ENCODE peak calls at places on chromosomes 1 and 21, in seven cellular contexts. One of them, this sample, is unnamed.

GRCh38 chr1:237799762-237800474 is 90.8 kb downstream of the ZP4 start:
- DNase-seq in K562: peak
- DNase-seq in HepG2: peak
- DNase-seq in H1: peak
- DNase-seq in GM12878: peak
- DNase-seq in SK-N-SH: peak
- DNase-seq in HCT116: no peak
- DNase-seq in this sample: no peak

GRCh38 chr1:178544531-178544930 is 31.6 kb downstream of the TEX35 start:
- DNase-seq in SK-N-SH: no peak
- DNase-seq in HCT116: no peak
- DNase-seq in HepG2: no peak
- DNase-seq in K562: no peak
- DNase-seq in GM12878: no peak
- DNase-seq in H1: no peak
- DNase-seq in this sample: no peak

GRCh38 chr1:155507960-155508359 is 54.6 kb downstream of the ASH1L start:
- DNase-seq in H1: no peak
- DNase-seq in HepG2: no peak
- DNase-seq in K562: no peak
- DNase-seq in GM12878: no peak
- DNase-seq in SK-N-SH: no peak
- DNase-seq in HCT116: no peak
- DNase-seq in this sample: no peak

GRCh38 chr1:57966751-57967406 is 543.0 kb upstream of the DAB1 start:
- DNase-seq in HepG2: no peak
- DNase-seq in HCT116: no peak
- DNase-seq in SK-N-SH: no peak
- DNase-seq in K562: no peak
- DNase-seq in H1: peak
- DNase-seq in GM12878: no peak
- DNase-seq in this sample: no peak

GRCh38 chr1:111199881-111200801 is at the start of gene DENND2D:
- DNase-seq in HepG2: no peak
- DNase-seq in K562: no peak
- DNase-seq in H1: no peak
- DNase-seq in SK-N-SH: no peak
- DNase-seq in GM12878: peak
- DNase-seq in HCT116: no peak
- DNase-seq in this sample: no peak

GRCh38 chr1:50750021-50750619 is 209.9 kb downstream of the FAF1 start:
- DNase-seq in HepG2: peak
- DNase-seq in GM12878: no peak
- DNase-seq in HCT116: peak
- DNase-seq in SK-N-SH: peak
- DNase-seq in K562: peak
- DNase-seq in H1: no peak
- DNase-seq in this sample: no peak

GRCh38 chr1:905071-905749 is 18.5 kb upstream of the SAMD11 start:
- DNase-seq in SK-N-SH: peak
- DNase-seq in H1: peak
- DNase-seq in HCT116: no peak
- DNase-seq in K562: peak
- DNase-seq in GM12878: no peak
- DNase-seq in HepG2: no peak
- DNase-seq in this sample: no peak

GRCh38 chr21:38434913-38435533 is 63.3 kb downstream of the ERG start:
- DNase-seq in K562: no peak
- DNase-seq in GM12878: no peak
- DNase-seq in H1: no peak
- DNase-seq in HepG2: no peak
- DNase-seq in HCT116: no peak
- DNase-seq in SK-N-SH: no peak
- DNase-seq in this sample: no peak

GRCh38 chr21:37915941-37916794 is at the start of gene KCNJ6:
- DNase-seq in HepG2: no peak
- DNase-seq in GM12878: no peak
- DNase-seq in SK-N-SH: peak
- DNase-seq in K562: peak
- DNase-seq in HCT116: no peak
- DNase-seq in H1: peak
- DNase-seq in this sample: no peak

GRCh38 chr1:79090985-79091384 is 84.5 kb upstream of the ADGRL4 start:
- DNase-seq in GM12878: no peak
- DNase-seq in HepG2: no peak
- DNase-seq in H1: no peak
- DNase-seq in HCT116: no peak
- DNase-seq in K562: no peak
- DNase-seq in SK-N-SH: no peak
- DNase-seq in this sample: no peak

GRCh38 chr1:248802454-248802853 is 23.3 kb downstream of the SH3BP5L start:
- DNase-seq in K562: no peak
- DNase-seq in HCT116: no peak
- DNase-seq in HepG2: no peak
- DNase-seq in GM12878: no peak
- DNase-seq in H1: no peak
- DNase-seq in SK-N-SH: no peak
- DNase-seq in this sample: no peak

GRCh38 chr1:204155881-204156280 is 4.0 kb upstream of the ETNK2 start:
- DNase-seq in K562: no peak
- DNase-seq in HepG2: no peak
- DNase-seq in HCT116: no peak
- DNase-seq in H1: no peak
- DNase-seq in SK-N-SH: no peak
- DNase-seq in GM12878: no peak
- DNase-seq in this sample: no peak

GRCh38 chr1:202184750-202185460 is 8.7 kb upstream of the LGR6 start:
- DNase-seq in H1: peak
- DNase-seq in K562: peak
- DNase-seq in HCT116: peak
- DNase-seq in HepG2: peak
- DNase-seq in GM12878: no peak
- DNase-seq in SK-N-SH: peak
- DNase-seq in this sample: peak

GRCh38 chr1:84164567-84165021 is 20.5 kb downstream of the PRKACB start:
- DNase-seq in HepG2: no peak
- DNase-seq in HCT116: no peak
- DNase-seq in H1: no peak
- DNase-seq in SK-N-SH: peak
- DNase-seq in K562: no peak
- DNase-seq in GM12878: no peak
- DNase-seq in this sample: no peak

GRCh38 chr1:45325816-45326506 is 734 bp upstream of the HPDL start:
- DNase-seq in K562: peak
- DNase-seq in HepG2: no peak
- DNase-seq in SK-N-SH: peak
- DNase-seq in GM12878: no peak
- DNase-seq in H1: no peak
- DNase-seq in HCT116: no peak
- DNase-seq in this sample: no peak

GRCh38 chr1:207321045-207321789 is at the start of gene CD55:
- DNase-seq in GM12878: peak
- DNase-seq in K562: peak
- DNase-seq in SK-N-SH: peak
- DNase-seq in HCT116: peak
- DNase-seq in H1: peak
- DNase-seq in HepG2: peak
- DNase-seq in this sample: peak
- TF ChIP-seq CTCF in GM12878: peak
- TF ChIP-seq CTCF in K562: peak
- TF ChIP-seq CTCF in SK-N-SH: peak
- TF ChIP-seq CTCF in HCT116: no peak
- TF ChIP-seq CTCF in H1: peak
- TF ChIP-seq CTCF in HepG2: peak
- TF ChIP-seq CTCF in this sample: peak

GRCh38 chr1:97073936-97074335 is 352.4 kb downstream of the PTBP2 start:
- DNase-seq in SK-N-SH: no peak
- DNase-seq in GM12878: no peak
- DNase-seq in H1: no peak
- DNase-seq in HepG2: no peak
- DNase-seq in K562: no peak
- DNase-seq in HCT116: no peak
- DNase-seq in this sample: no peak

GRCh38 chr1:97073169-97073568 is 351.6 kb downstream of the PTBP2 start:
- DNase-seq in HepG2: no peak
- DNase-seq in HCT116: no peak
- DNase-seq in SK-N-SH: no peak
- DNase-seq in K562: no peak
- DNase-seq in H1: no peak
- DNase-seq in GM12878: no peak
- DNase-seq in this sample: no peak

GRCh38 chr1:97069312-97069711 is 347.7 kb downstream of the PTBP2 start:
- DNase-seq in HepG2: no peak
- DNase-seq in H1: no peak
- DNase-seq in HCT116: no peak
- DNase-seq in SK-N-SH: no peak
- DNase-seq in K562: no peak
- DNase-seq in GM12878: no peak
- DNase-seq in this sample: no peak

GRCh38 chr1:97070366-97070765 is 348.8 kb downstream of the PTBP2 start:
- DNase-seq in K562: no peak
- DNase-seq in SK-N-SH: no peak
- DNase-seq in GM12878: no peak
- DNase-seq in HepG2: no peak
- DNase-seq in H1: no peak
- DNase-seq in HCT116: no peak
- DNase-seq in this sample: no peak

GRCh38 chr1:97071163-97071562 is 349.6 kb downstream of the PTBP2 start:
- DNase-seq in HepG2: no peak
- DNase-seq in HCT116: no peak
- DNase-seq in H1: no peak
- DNase-seq in GM12878: no peak
- DNase-seq in SK-N-SH: no peak
- DNase-seq in K562: no peak
- DNase-seq in this sample: no peak
- TF ChIP-seq SIN3A in HepG2: no peak
- TF ChIP-seq SIN3A in HCT116: no peak
- TF ChIP-seq SIN3A in H1: no peak
- TF ChIP-seq SIN3A in GM12878: no peak
- TF ChIP-seq SIN3A in SK-N-SH: no peak
- TF ChIP-seq SIN3A in K562: no peak
- TF ChIP-seq SIN3A in this sample: no peak

GRCh38 chr1:228735871-228736586 is 750 bp downstream of the RHOU start:
- DNase-seq in HepG2: no peak
- DNase-seq in SK-N-SH: no peak
- DNase-seq in HCT116: peak
- DNase-seq in K562: no peak
- DNase-seq in H1: peak
- DNase-seq in GM12878: no peak
- DNase-seq in this sample: no peak

GRCh38 chr1:228736844-228737415 is 1.7 kb downstream of the RHOU start:
- DNase-seq in GM12878: no peak
- DNase-seq in K562: no peak
- DNase-seq in HCT116: no peak
- DNase-seq in H1: no peak
- DNase-seq in SK-N-SH: no peak
- DNase-seq in HepG2: no peak
- DNase-seq in this sample: no peak

GRCh38 chr1:228733576-228733975 is 1.7 kb upstream of the RHOU start:
- DNase-seq in HepG2: no peak
- DNase-seq in H1: no peak
- DNase-seq in K562: no peak
- DNase-seq in HCT116: no peak
- DNase-seq in SK-N-SH: no peak
- DNase-seq in GM12878: no peak
- DNase-seq in this sample: no peak

GRCh38 chr1:228737613-228738012 is 2.3 kb downstream of the RHOU start:
- DNase-seq in K562: no peak
- DNase-seq in HepG2: no peak
- DNase-seq in H1: no peak
- DNase-seq in GM12878: no peak
- DNase-seq in SK-N-SH: no peak
- DNase-seq in HCT116: no peak
- DNase-seq in this sample: no peak

GRCh38 chr1:228734881-228735801 is at the start of gene RHOU:
- DNase-seq in HCT116: peak
- DNase-seq in K562: no peak
- DNase-seq in SK-N-SH: peak
- DNase-seq in GM12878: no peak
- DNase-seq in HepG2: peak
- DNase-seq in H1: peak
- DNase-seq in this sample: no peak
- TF ChIP-seq CTCF in HCT116: peak
- TF ChIP-seq CTCF in K562: no peak
- TF ChIP-seq CTCF in SK-N-SH: peak
- TF ChIP-seq CTCF in GM12878: no peak
- TF ChIP-seq CTCF in HepG2: peak
- TF ChIP-seq CTCF in H1: peak
- TF ChIP-seq CTCF in this sample: peak

GRCh38 chr1:193211539-193211938 is 25.1 kb upstream of the B3GALT2 start:
- DNase-seq in HCT116: peak
- DNase-seq in H1: no peak
- DNase-seq in K562: no peak
- DNase-seq in SK-N-SH: no peak
- DNase-seq in GM12878: peak
- DNase-seq in HepG2: peak
- DNase-seq in this sample: no peak
- TF ChIP-seq SIN3A in HCT116: peak
- TF ChIP-seq SIN3A in H1: no peak
- TF ChIP-seq SIN3A in K562: no peak
- TF ChIP-seq SIN3A in SK-N-SH: no peak
- TF ChIP-seq SIN3A in GM12878: no peak
- TF ChIP-seq SIN3A in HepG2: no peak
- TF ChIP-seq SIN3A in this sample: no peak

DNA sequence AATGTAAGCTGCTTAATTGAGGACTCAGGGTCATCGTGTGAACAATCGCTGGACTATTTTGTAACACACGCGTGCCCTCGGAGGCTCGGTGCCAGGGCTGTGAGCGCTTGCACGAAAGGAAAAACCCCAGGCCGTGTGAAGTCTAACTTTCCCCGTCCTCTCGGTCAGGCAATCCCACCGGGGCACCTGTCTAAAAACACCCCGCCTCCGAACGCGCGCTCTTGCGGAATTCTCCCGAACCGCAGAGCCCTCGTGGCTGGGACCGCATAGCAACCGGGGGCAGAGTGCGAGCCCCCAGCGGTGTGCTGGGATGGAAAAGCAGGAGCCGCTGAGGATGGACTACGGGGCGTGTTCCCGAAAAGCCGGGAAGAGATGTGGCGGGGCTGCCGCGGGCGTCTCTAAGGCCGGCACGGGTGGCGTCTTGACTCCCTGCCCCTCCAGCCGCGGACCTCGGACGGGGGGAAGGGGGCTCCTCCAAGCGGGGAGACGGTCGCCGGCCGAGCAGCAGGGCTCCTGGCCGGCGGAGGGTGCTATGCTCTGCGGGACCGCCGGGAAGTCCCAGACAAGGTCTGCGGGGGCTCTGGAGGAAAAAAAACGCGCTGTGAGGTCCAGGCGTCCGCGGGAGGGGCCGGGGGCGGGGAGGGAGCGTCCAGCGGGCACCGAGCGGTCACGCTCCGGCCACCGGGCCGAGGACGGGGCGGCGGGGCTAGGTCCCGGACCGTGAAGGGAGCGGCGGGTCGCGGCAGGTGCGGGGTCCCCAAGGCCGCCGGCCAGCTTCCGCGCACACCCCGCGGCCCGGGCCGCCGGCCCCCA is 936 bp downstream of the ZBTB21 start:
- DNase-seq in HCT116: no peak
- DNase-seq in GM12878: no peak
- DNase-seq in K562: peak
- DNase-seq in HepG2: peak
- DNase-seq in SK-N-SH: peak
- DNase-seq in H1: peak
- DNase-seq in this sample: no peak
- TF ChIP-seq CTCF in HCT116: no peak
- TF ChIP-seq CTCF in GM12878: no peak
- TF ChIP-seq CTCF in K562: peak
- TF ChIP-seq CTCF in HepG2: peak
- TF ChIP-seq CTCF in SK-N-SH: peak
- TF ChIP-seq CTCF in H1: no peak
- TF ChIP-seq CTCF in this sample: peak

GRCh38 chr1:15311886-15312285 is 64.9 kb downstream of the FHAD1 start:
- DNase-seq in HepG2: no peak
- DNase-seq in HCT116: no peak
- DNase-seq in SK-N-SH: no peak
- DNase-seq in GM12878: no peak
- DNase-seq in K562: no peak
- DNase-seq in H1: no peak
- DNase-seq in this sample: no peak
- TF ChIP-seq SIN3A in HepG2: no peak
- TF ChIP-seq SIN3A in HCT116: no peak
- TF ChIP-seq SIN3A in SK-N-SH: no peak
- TF ChIP-seq SIN3A in GM12878: no peak
- TF ChIP-seq SIN3A in K562: no peak
- TF ChIP-seq SIN3A in H1: no peak
- TF ChIP-seq SIN3A in this sample: no peak

This sample was measured in Panc1.